ENCODE peak calls at places on chromosomes 3 and 15, in four cellular contexts. J, W, Z and Q are unnamed samples.

GRCh38 chr3:136938334-136938733 is 19.4 kb upstream of the IL20RB start:
- DNase-seq in Z (no peak), W (no peak), J (no peak), Q (no peak)

GRCh38 chr3:63030666-63031065 is 155.4 kb upstream of the CADPS start:
- DNase-seq in W (no peak), J (no peak), Z (no peak), Q (no peak)

GRCh38 chr3:172808969-172809546 is 58.5 kb downstream of the ECT2 start:
- DNase-seq in J (no peak), Z (no peak), W (no peak), Q (no peak)

GRCh38 chr15:51536965-51537574 is 85.5 kb downstream of the DMXL2 start:
- DNase-seq in Z (no peak), J (no peak), W (no peak), Q (peak; percentile 19)

GRCh38 chr3:174581551-174581950 is 277.6 kb upstream of the NAALADL2 start:
- DNase-seq in J (no peak), W (no peak), Z (no peak), Q (no peak)

GRCh38 chr15:90883971-90884718 is at the start of gene FES:
- DNase-seq in Z (peak; percentile 86), W (peak; percentile 60), J (peak; percentile 58), Q (peak; percentile 69)

GRCh38 chr3:178947738-178948137 is 123.9 kb downstream of the ZMAT3 start:
- DNase-seq in J (no peak), Z (no peak), W (no peak), Q (no peak)

GRCh38 chr3:11591401-11592266 is 52.1 kb downstream of the VGLL4 start:
- DNase-seq in W (peak; percentile 64), Z (peak; percentile 85), J (peak; percentile 24), Q (no peak)

GRCh38 chr3:26449996-26450395 is 172.6 kb upstream of the LRRC3B start:
- DNase-seq in Z (no peak), J (no peak), W (no peak), Q (peak; percentile 2)

GRCh38 chr3:132231633-132232032 is 85.6 kb upstream of the ACP3 start:
- DNase-seq in J (no peak), Z (no peak), W (no peak), Q (no peak)

GRCh38 chr3:43288850-43289249 is 2.5 kb downstream of the SNRK start:
- DNase-seq in W (no peak), Z (no peak), J (no peak), Q (no peak)

GRCh38 chr3:33377931-33378330 is 62.3 kb downstream of the UBP1 start:
- DNase-seq in Z (no peak), J (no peak), W (no peak), Q (no peak)

GRCh38 chr3:94990952-94991705 is 928.3 kb downstream of the NSUN3 start:
- DNase-seq in J (no peak), W (no peak), Z (no peak), Q (no peak)

GRCh38 chr3:176839447-176839846 is 357.8 kb downstream of the TBL1XR1 start:
- DNase-seq in W (no peak), J (no peak), Z (no peak), Q (no peak)

GRCh38 chr3:69368129-69368741 is 17.7 kb downstream of the FRMD4B start:
- DNase-seq in J (no peak), W (no peak), Z (no peak), Q (peak; percentile 68)

GRCh38 chr3:196524527-196524926 is 9.4 kb upstream of the SMCO1 start:
- DNase-seq in J (no peak), Z (no peak), W (no peak), Q (no peak)
- TF ChIP-seq CTCF in J (no peak), Z (no peak), W (no peak), Q (no peak)

GRCh38 chr15:80834402-80834801 is 55.2 kb downstream of the CEMIP start:
- DNase-seq in W (no peak), J (no peak), Z (no peak), Q (no peak)

GRCh38 chr15:80836991-80837390 is 57.8 kb downstream of the CEMIP start:
- DNase-seq in W (no peak), Z (no peak), J (no peak), Q (no peak)

GRCh38 chr15:80834906-80835305 is 55.7 kb downstream of the CEMIP start:
- DNase-seq in W (no peak), J (no peak), Z (no peak), Q (no peak)

GRCh38 chr15:80836223-80836622 is 57.1 kb downstream of the CEMIP start:
- DNase-seq in Z (no peak), W (no peak), J (no peak), Q (no peak)

GRCh38 chr15:80835338-80835737 is 56.2 kb downstream of the CEMIP start:
- DNase-seq in Z (no peak), W (no peak), J (no peak), Q (no peak)
- TF ChIP-seq CTCF in Z (no peak), W (no peak), J (no peak), Q (no peak)

GRCh38 chr15:66744610-66745279 is 42.7 kb downstream of the SMAD6 start:
- DNase-seq in J (no peak), Z (peak; percentile 32), W (no peak), Q (no peak)
- TF ChIP-seq CTCF in J (no peak), Z (no peak), W (no peak), Q (no peak)

GRCh38 chr3:64685331-64685799 is 2.4 kb downstream of the ADAMTS9 start:
- DNase-seq in Z (peak; percentile 93), W (peak; percentile 40), J (no peak), Q (no peak)

GRCh38 chr3:64685800-64686445 is 1.9 kb downstream of the ADAMTS9 start:
- DNase-seq in W (peak; percentile 86), Z (peak; percentile 99), J (peak; percentile 87), Q (no peak)

GRCh38 chr3:64687381-64687780 is 419 bp downstream of the ADAMTS9 start:
- DNase-seq in J (no peak), Z (no peak), W (no peak), Q (no peak)

GRCh38 chr3:64686446-64686908 is 1.3 kb downstream of the ADAMTS9 start:
- DNase-seq in Z (no peak), W (no peak), J (peak; percentile 55), Q (no peak)

DNA sequence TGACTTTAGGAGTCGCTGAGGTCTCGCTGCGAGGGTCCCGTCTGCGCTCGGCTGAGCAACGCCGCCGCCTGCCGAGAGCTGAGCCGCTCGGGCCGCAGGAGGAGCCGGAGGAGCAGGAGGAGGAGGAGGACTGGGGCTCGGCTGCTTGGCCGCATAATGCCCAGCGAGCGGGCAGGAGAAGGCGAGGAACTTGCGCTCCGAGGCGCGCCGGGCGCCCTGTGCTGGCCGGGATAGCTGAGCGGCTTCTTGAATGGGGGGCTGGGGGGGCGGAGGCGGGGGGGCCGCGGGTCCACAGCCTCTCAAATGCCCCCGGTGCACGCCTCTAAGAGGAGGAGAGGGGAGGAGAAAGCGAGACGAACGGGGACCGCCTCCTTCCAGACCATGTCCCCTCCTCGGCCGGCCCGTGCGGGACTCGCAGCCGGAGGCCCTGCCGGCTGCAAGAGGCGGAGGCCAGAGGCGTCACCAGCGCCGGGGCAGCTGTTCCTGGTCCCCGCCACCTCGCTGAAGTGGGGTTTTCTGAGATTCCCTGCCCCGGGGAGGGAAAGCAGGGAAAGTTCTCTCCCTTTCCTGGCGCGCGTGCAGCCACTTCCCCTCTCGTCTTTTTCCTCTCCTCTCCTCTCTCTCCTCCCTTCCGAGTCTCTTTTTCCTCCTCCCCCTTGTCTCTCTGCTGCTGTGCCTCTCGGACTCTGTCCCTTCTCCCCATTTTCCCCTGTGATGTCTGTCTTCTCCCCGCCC is at the start of gene ADAMTS9:
- DNase-seq in Z (peak; percentile 91), W (peak; percentile 60), J (peak; percentile 83), Q (no peak)
- TF ChIP-seq CTCF in Z (no peak), W (no peak), J (no peak), Q (no peak)

DNA sequence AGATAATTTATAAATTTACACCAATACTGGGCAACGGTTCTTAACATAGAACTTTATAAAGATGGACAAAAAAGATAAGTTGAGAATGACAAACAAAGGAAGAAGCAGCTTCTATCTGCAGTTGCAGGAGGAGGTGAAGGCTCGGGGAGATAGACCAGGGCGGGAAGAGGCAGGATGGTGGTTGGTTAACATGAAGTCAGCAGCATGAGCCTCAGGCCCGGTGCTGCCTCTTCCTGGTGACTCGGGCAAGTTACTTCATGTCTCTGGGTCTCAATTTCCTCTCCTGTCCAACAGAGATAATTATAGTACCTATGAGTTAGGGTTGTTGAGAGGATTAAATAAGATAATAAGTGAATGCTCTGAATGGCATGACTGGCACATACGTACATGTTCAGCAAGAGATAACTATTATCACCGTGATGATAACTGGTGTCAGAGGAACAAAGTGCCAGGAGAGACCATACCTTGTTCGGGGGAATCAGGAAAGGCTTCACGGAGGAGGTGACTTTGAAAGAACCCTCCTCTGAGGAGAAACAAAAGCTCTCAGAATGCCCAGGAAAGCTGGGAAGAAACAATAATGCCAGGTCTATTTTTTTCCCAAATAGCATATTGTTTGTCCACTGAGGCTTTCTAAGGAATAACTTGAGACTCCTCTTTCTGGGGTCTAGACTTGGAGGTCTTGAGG is 4.4 kb downstream of the PAK6 start:
- DNase-seq in Z (peak; percentile 33), W (no peak), J (no peak), Q (no peak)
- TF ChIP-seq CTCF in Z (no peak), W (no peak), J (no peak), Q (no peak)

DNA sequence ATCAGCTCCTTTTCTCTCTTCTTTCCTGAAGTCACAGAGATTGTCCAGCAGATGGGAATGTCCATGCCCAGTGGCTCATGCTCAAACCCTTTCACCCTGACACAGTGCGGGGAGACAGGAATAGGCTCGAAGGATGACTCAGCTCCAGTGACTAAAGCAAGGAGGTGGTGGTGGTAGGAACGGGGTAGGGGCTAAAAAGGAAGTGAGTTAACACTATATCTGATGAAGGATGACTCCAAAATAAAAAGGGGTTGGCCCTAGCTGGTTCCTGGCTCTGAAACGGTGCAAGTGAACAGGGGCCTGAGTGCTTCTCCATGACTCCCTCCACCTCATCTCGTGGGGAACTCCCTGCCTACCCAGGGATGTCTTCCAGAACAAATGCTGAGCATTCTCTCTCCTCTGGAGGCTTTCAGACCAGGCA is 167.4 kb upstream of the LPP start:
- DNase-seq in J (no peak), W (no peak), Z (no peak), Q (no peak)
- TF ChIP-seq CTCF in J (no peak), W (no peak), Z (no peak), Q (no peak)